ENCODE peak calls at places on chromosomes 2 and 18, in four cellular contexts. One of them, this sample, is unnamed.

GRCh38 chr2:225002656-225003045 is 39.6 kb downstream of the DOCK10 start:
- DNase-seq in HepG2: no peak
- DNase-seq in WTC11: no peak
- DNase-seq in K562: no peak
- DNase-seq in this sample: no peak

GRCh38 chr2:118686364-118686763 is 161.1 kb downstream of the EN1 start:
- DNase-seq in HepG2: no peak
- DNase-seq in WTC11: no peak
- DNase-seq in K562: no peak
- DNase-seq in this sample: no peak

GRCh38 chr2:221791840-221792239 is 219.7 kb upstream of the EPHA4 start:
- DNase-seq in HepG2: no peak
- DNase-seq in WTC11: no peak
- DNase-seq in K562: no peak
- DNase-seq in this sample: no peak

GRCh38 chr18:63224574-63224973 is 95.0 kb downstream of the BCL2 start:
- DNase-seq in HepG2: no peak
- DNase-seq in WTC11: no peak
- DNase-seq in K562: no peak
- DNase-seq in this sample: no peak

GRCh38 chr2:100178085-100178788 is 35.8 kb upstream of the AFF3 start:
- DNase-seq in HepG2: peak
- DNase-seq in WTC11: peak
- DNase-seq in K562: peak
- DNase-seq in this sample: peak

GRCh38 chr2:200782243-200782642 is 29.5 kb upstream of the BZW1 start:
- DNase-seq in HepG2: no peak
- DNase-seq in WTC11: no peak
- DNase-seq in K562: no peak
- DNase-seq in this sample: no peak

GRCh38 chr2:67055387-67056304 is 341.5 kb upstream of the ETAA1 start:
- DNase-seq in HepG2: peak
- DNase-seq in WTC11: no peak
- DNase-seq in K562: no peak
- DNase-seq in this sample: no peak

GRCh38 chr2:48940606-48941005 is 185.1 kb upstream of the LHCGR start:
- DNase-seq in HepG2: no peak
- DNase-seq in WTC11: no peak
- DNase-seq in K562: no peak
- DNase-seq in this sample: no peak

GRCh38 chr2:144663217-144663616 is 143.3 kb upstream of the ZEB2 start:
- DNase-seq in HepG2: no peak
- DNase-seq in WTC11: no peak
- DNase-seq in K562: no peak
- DNase-seq in this sample: no peak

GRCh38 chr2:45823723-45824206 is 172.3 kb downstream of the PRKCE start:
- DNase-seq in HepG2: no peak
- DNase-seq in WTC11: no peak
- DNase-seq in K562: no peak
- DNase-seq in this sample: no peak

GRCh38 chr2:1101982-1102381 is 151.3 kb downstream of the SNTG2 start:
- DNase-seq in HepG2: no peak
- DNase-seq in WTC11: no peak
- DNase-seq in K562: no peak
- DNase-seq in this sample: no peak

GRCh38 chr18:32920796-32921787 is 148.3 kb upstream of the KLHL14 start:
- DNase-seq in HepG2: peak
- DNase-seq in WTC11: no peak
- DNase-seq in K562: no peak
- DNase-seq in this sample: no peak

GRCh38 chr2:48346124-48346536 is 183.8 kb upstream of the STON1 start:
- DNase-seq in HepG2: peak
- DNase-seq in WTC11: no peak
- DNase-seq in K562: no peak
- DNase-seq in this sample: no peak

GRCh38 chr2:234512884-234513669 is 16.2 kb upstream of the ARL4C start:
- DNase-seq in HepG2: no peak
- DNase-seq in WTC11: no peak
- DNase-seq in K562: peak
- DNase-seq in this sample: no peak

GRCh38 chr2:127153691-127154158 is 46.8 kb upstream of the BIN1 start:
- DNase-seq in HepG2: no peak
- DNase-seq in WTC11: no peak
- DNase-seq in K562: no peak
- DNase-seq in this sample: peak

GRCh38 chr2:69594341-69594740 is 49.2 kb downstream of the AAK1 start:
- DNase-seq in HepG2: no peak
- DNase-seq in WTC11: no peak
- DNase-seq in K562: no peak
- DNase-seq in this sample: no peak

GRCh38 chr2:112880081-112880531 is 30.9 kb upstream of the IL37 start:
- DNase-seq in HepG2: no peak
- DNase-seq in WTC11: no peak
- DNase-seq in K562: no peak
- DNase-seq in this sample: no peak

GRCh38 chr2:12177052-12177994 is 430.9 kb downstream of the LPIN1 start:
- DNase-seq in HepG2: peak
- DNase-seq in WTC11: no peak
- DNase-seq in K562: peak
- DNase-seq in this sample: peak
- TF ChIP-seq SP1 in HepG2: no peak
- TF ChIP-seq SP1 in WTC11: no peak
- TF ChIP-seq SP1 in K562: no peak
- TF ChIP-seq SP1 in this sample: no peak

DNA sequence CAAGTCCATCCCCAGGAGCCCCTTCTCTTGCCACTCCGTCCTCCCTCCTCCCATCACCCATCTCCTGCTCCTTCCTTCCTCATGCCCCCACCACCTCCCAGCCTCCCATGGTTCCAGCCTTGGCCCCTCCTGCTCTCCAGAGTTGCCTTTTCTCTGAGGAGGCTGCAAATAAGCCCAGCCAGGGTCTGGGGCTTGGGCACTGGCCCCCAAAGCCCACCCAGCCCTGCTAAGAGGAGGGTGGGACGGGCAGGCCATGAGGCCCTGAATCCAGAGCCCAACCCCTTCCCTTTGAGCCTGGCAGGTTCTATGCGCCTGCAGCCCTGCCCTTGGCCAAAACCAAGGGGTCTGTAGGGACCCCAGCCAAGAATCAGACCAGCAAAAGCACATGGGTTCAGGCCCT is 71.6 kb downstream of the STPG4 start:
- DNase-seq in HepG2: no peak
- DNase-seq in WTC11: no peak
- DNase-seq in K562: no peak
- DNase-seq in this sample: no peak
- TF ChIP-seq ELF4 in HepG2: no peak
- TF ChIP-seq ELF4 in WTC11: no peak
- TF ChIP-seq ELF4 in K562: no peak
- TF ChIP-seq ELF4 in this sample: no peak

GRCh38 chr18:47150824-47151366 is 595 bp upstream of the HDHD2 start:
- DNase-seq in HepG2: peak
- DNase-seq in WTC11: no peak
- DNase-seq in K562: no peak
- DNase-seq in this sample: no peak
- TF ChIP-seq SP1 in HepG2: no peak
- TF ChIP-seq SP1 in WTC11: no peak
- TF ChIP-seq SP1 in K562: no peak
- TF ChIP-seq SP1 in this sample: no peak

GRCh38 chr2:24592436-24593100 is 101.5 kb downstream of the NCOA1 start:
- DNase-seq in HepG2: no peak
- DNase-seq in WTC11: no peak
- DNase-seq in K562: no peak
- DNase-seq in this sample: peak

GRCh38 chr2:24594283-24594682 is 103.2 kb downstream of the NCOA1 start:
- DNase-seq in HepG2: no peak
- DNase-seq in WTC11: no peak
- DNase-seq in K562: no peak
- DNase-seq in this sample: no peak

GRCh38 chr2:24586955-24587354 is 95.9 kb downstream of the NCOA1 start:
- DNase-seq in HepG2: no peak
- DNase-seq in WTC11: no peak
- DNase-seq in K562: no peak
- DNase-seq in this sample: no peak

DNA sequence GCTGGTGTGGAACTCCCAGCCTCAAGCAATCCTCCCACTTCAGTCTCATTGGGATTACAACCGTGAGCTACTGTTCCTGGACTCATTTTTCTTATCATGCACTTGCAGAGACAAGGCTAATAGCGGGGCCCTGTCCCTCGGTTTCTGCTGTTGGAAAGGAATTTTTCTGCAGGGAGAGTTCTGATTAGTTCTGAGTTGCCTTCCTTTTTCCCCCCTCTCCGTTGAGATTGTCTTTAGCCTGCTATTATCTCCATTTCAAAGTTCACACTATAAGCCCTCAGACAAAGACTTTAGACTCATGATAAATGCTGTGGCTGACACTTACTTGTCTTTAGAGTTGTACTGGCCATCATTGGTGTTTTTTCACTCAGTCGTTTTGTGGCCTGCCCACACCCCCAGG is 97.2 kb downstream of the NCOA1 start:
- DNase-seq in HepG2: no peak
- DNase-seq in WTC11: no peak
- DNase-seq in K562: no peak
- DNase-seq in this sample: no peak
- TF ChIP-seq ELF4 in HepG2: no peak
- TF ChIP-seq ELF4 in WTC11: no peak
- TF ChIP-seq ELF4 in K562: no peak
- TF ChIP-seq ELF4 in this sample: no peak

This sample was measured in HEK293T.